ENCODE peak calls at places on chromosomes 11 and 22, in seven cellular contexts. O, P, Y, A, H, Q and E are unnamed samples.

GRCh38 chr11:61971177-61972111 is 4.0 kb upstream of the FTH1 start:
- DNase-seq in Y (peak; percentile 97), A (peak; percentile 71), P (peak; percentile 94), O (peak; percentile 99), Q (peak; percentile 98), H (peak; percentile 83), E (peak; percentile 65)

GRCh38 chr11:121833970-121834369 is 282.0 kb downstream of the BLID start:
- DNase-seq in P (no peak), H (no peak), Y (no peak), O (no peak), A (no peak), Q (no peak), E (no peak)

GRCh38 chr22:26884921-26885320 is 227.5 kb downstream of the MIAT start:
- DNase-seq in Q (no peak), O (no peak), Y (no peak), P (no peak), A (no peak), H (no peak), E (no peak)

GRCh38 chr11:64120951-64121569 is 44.9 kb downstream of the MACROD1 start:
- DNase-seq in O (peak; percentile 24), Q (no peak), P (no peak), H (no peak), A (no peak), Y (no peak), E (no peak)

GRCh38 chr11:64954201-64954600 is 17.7 kb downstream of the MAJIN start:
- DNase-seq in Q (no peak), O (no peak), Y (no peak), P (no peak), H (no peak), A (no peak), E (no peak)

GRCh38 chr11:60389279-60389910 is 6.9 kb upstream of the MS4A14 start:
- DNase-seq in P (no peak), Y (no peak), Q (no peak), A (no peak), H (no peak), O (no peak), E (no peak)

GRCh38 chr22:24208012-24208749 is 26.9 kb downstream of the SUSD2 start:
- DNase-seq in Y (no peak), Q (no peak), O (peak; percentile 98), P (no peak), H (no peak), A (no peak), E (no peak)

GRCh38 chr11:119671561-119672015 is 57.4 kb downstream of the NECTIN1 start:
- DNase-seq in P (peak; percentile 24), H (no peak), O (peak; percentile 55), A (no peak), Q (no peak), Y (no peak), E (peak; percentile 67)

GRCh38 chr11:118911113-118911879 is 14.4 kb downstream of the BCL9L start:
- DNase-seq in Y (peak; percentile 77), O (peak; percentile 52), Q (no peak), P (peak; percentile 55), A (no peak), H (peak; percentile 73), E (no peak)

GRCh38 chr11:94794287-94795168 is 26.4 kb downstream of the AMOTL1 start:
- DNase-seq in H (no peak), O (peak; percentile 99), Y (no peak), P (no peak), A (no peak), Q (peak; percentile 75), E (no peak)

GRCh38 chr11:68019486-68019885 is 9.4 kb downstream of the ALDH3B1 start:
- DNase-seq in H (no peak), Q (no peak), O (no peak), A (no peak), P (no peak), Y (no peak), E (no peak)

GRCh38 chr11:68021167-68021787 is 9.2 kb upstream of the NDUFS8 start:
- DNase-seq in Y (peak; percentile 62), P (peak; percentile 67), O (no peak), H (no peak), Q (no peak), A (no peak), E (no peak)

GRCh38 chr11:68022531-68022930 is 8.0 kb upstream of the NDUFS8 start:
- DNase-seq in H (no peak), A (no peak), P (no peak), O (no peak), Y (no peak), Q (no peak), E (no peak)

GRCh38 chr11:68018730-68019190 is 8.6 kb downstream of the ALDH3B1 start:
- DNase-seq in A (no peak), Q (no peak), H (no peak), O (no peak), P (no peak), Y (no peak), E (no peak)

DNA sequence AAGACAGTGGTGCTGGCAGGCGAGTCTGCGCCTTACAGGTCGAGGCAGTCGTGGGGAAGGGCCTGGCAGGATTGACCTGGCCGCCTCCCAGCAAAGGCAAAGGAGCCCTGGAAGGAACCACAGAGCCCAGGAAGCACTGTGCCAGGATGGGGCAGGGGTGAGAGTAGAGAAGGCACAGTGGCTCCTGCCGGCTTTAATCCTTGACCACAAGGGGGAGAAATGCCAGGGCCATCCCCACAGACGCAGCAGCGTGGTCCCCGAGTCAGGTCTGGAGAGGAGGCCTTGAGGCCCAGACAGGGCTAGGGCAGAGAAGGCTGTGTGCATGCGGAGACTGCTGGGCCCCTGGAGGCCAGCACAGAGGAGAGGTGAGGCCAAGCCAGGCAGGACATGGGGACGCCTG is 9.9 kb upstream of the NDUFS8 start:
- DNase-seq in H (no peak), Q (no peak), P (peak; percentile 69), O (peak; percentile 35), Y (no peak), A (no peak), E (peak; percentile 54)
- TF ChIP-seq CTCF in H (peak; percentile 59), Q (peak; percentile 15), P (peak; percentile 57), O (peak; percentile 48), Y (no peak), A (peak; percentile 46), E (no peak)

DNA sequence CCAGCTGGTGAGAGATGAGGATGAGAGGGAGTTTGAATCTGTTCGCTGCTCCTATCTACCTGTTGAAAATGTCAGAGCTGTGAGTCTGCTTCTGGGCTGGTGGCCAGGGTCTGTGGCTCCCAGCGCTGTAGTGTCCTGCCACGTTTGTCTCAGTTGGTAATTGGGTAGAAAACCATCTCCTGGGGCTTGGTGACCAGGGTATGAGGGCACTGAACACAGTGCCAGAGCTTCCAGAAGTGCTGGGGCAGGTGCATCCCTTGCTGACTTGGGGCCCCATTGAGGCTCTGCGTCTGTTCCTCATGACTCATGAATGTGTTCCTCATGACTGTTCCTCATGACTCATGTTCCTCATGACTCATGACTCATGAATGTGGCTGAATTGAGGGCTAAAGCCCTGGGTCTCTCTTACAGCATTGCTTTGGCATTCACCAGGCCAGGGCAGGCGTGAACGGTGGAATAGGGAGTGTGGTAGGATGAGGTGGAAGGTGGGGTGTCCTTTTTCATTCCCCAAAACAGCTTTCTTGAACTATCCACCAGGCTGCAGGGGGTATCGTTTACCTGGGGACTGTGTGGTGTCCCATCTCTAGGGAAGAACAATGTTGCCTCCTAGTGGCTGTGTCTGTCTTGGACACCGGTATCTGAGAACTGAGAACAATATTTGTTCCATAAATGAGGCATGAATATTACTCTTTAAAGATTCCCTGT is 139.5 kb downstream of the COMMD9 start:
- DNase-seq in H (no peak), A (no peak), O (peak; percentile 100), P (peak; percentile 42), Y (peak; percentile 31), Q (no peak), E (no peak)
- TF ChIP-seq CTCF in H (peak; percentile 57), A (peak; percentile 57), O (peak; percentile 66), P (peak; percentile 53), Y (no peak), Q (peak; percentile 43), E (peak; percentile 56)

DNA sequence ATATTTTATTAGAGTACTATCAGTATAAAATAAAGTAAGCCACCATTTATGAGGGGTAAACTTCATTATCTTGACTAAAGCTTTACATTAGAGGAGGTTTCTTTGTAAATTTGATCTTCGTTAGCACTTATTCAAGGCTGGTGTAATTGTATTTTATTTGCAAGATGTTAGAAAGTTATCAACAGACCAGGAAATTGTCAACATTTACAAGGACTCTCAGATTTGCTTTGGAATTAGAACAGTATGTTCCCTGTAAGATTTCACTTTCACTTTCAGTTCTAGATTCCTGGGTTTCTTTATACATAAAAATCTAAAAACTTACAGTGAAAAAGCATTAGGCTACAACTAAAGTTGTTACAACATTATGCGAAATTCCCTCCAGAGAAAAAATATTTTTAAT is 4.6 kb upstream of the BIRC3 start:
- DNase-seq in A (no peak), Q (no peak), O (peak; percentile 40), P (no peak), H (no peak), Y (no peak), E (no peak)
- TF ChIP-seq CTCF in A (no peak), Q (no peak), O (no peak), P (no peak), H (no peak), Y (no peak), E (no peak)

GRCh38 chr11:28536504-28537267 is 428.5 kb downstream of the METTL15 start:
- DNase-seq in P (no peak), A (no peak), Q (no peak), O (no peak), Y (no peak), H (no peak), E (no peak)
- TF ChIP-seq CTCF in P (no peak), A (no peak), Q (no peak), O (no peak), Y (no peak), H (no peak), E (no peak)

DNA sequence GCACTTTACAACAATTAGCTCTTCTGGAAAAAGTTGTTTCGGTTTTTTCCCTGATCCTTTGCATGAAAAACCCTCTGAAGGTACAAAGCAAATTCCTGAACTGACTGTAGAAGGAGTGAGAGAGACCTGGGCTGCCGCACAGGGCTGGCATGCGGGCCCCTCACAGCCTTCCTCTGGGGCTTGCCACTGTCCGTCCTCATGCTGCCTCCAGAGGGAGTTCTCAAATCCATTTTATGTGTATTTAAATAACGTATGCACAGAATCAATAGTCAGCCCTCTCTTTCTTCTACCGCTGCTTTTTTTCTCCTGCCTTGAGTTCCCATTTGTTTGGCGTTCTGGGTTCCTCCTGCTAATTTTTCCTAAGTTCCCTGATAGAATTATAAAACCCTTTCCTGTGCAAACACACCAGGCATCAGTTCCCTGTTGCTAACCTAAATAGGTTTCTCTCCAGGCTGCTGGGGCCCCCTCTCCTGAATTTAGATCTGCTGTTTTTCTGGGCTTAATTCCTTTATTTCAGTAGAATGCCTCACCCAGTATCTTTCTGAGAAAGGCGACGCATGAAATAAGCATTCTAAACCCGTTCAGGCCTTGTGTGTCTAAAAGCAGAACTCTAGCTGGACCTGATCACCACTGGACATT is 52.4 kb downstream of the PHF21B start:
- DNase-seq in P (peak; percentile 66), Q (no peak), O (peak; percentile 6), A (no peak), H (no peak), Y (no peak), E (peak; percentile 46)
- TF ChIP-seq CTCF in P (peak; percentile 55), Q (no peak), O (peak; percentile 32), A (peak; percentile 52), H (peak; percentile 63), Y (no peak), E (peak; percentile 52)

GRCh38 chr22:32473388-32473952 is 1.1 kb upstream of the FBXO7 start:
- DNase-seq in H (no peak), O (peak; percentile 70), Y (peak; percentile 38), A (peak; percentile 25), P (peak; percentile 64), Q (peak; percentile 56), E (peak; percentile 18)
- TF ChIP-seq CTCF in H (peak; percentile 80), O (peak; percentile 72), Y (peak; percentile 60), A (peak; percentile 76), P (peak; percentile 66), Q (peak; percentile 67), E (peak; percentile 81)